ENCODE peak calls at places on chromosomes 6 and 20, in nine cellular contexts. G is fibroblast of lung; P is ovary; L is pancreas; W is H1; D is epithelial cell of esophagus; T is lung; Y is heart right ventricle; Q is CD8-positive, alpha-beta T cell. A is an unnamed sample.

GRCh38 chr6:161548713-161549112 is 274.9 kb upstream of the AGPAT4 start:
- DNase-seq in G (no peak), P (no peak), L (no peak), W (no peak), D (no peak), T (no peak), Y (no peak), Q (no peak), A (no peak)

GRCh38 chr6:705047-705446 is 12.1 kb upstream of the EXOC2 start:
- DNase-seq in G (no peak), P (no peak), L (no peak), W (no peak), D (no peak), T (no peak), Y (no peak), Q (no peak), A (no peak)

GRCh38 chr20:23534801-23535593 is 33.3 kb downstream of the CST9L start:
- DNase-seq in G (no peak), P (no peak), L (peak; percentile 51), W (no peak), D (no peak), T (no peak), Y (no peak), Q (no peak), A (no peak)

GRCh38 chr6:21769973-21770372 is 176.4 kb downstream of the SOX4 start:
- DNase-seq in G (no peak), P (no peak), L (no peak), W (no peak), D (peak; percentile 10), T (no peak), Y (no peak), Q (no peak), A (no peak)

GRCh38 chr20:63538204-63539091 is 1.3 kb upstream of the PTK6 start:
- DNase-seq in G (peak; percentile 49), P (no peak), L (peak; percentile 96), W (no peak), D (peak; percentile 75), T (peak; percentile 81), Y (no peak), Q (no peak), A (no peak)

GRCh38 chr6:165913676-165914570 is 250.9 kb upstream of the PDE10A start:
- DNase-seq in G (peak; percentile 29), P (no peak), L (no peak), W (no peak), D (no peak), T (no peak), Y (no peak), Q (no peak), A (no peak)

GRCh38 chr6:70844301-70844700 is 112.6 kb downstream of the B3GAT2 start:
- DNase-seq in G (no peak), P (no peak), L (no peak), W (no peak), D (no peak), T (no peak), Y (no peak), Q (no peak), A (no peak)

GRCh38 chr6:97312241-97312640 is 29.2 kb upstream of the MMS22L start:
- DNase-seq in G (no peak), P (no peak), L (no peak), W (no peak), D (peak; percentile 62), T (no peak), Y (no peak), Q (no peak), A (no peak)

GRCh38 chr6:36131517-36132220 is 1.4 kb downstream of the MAPK13 start:
- DNase-seq in G (peak; percentile 86), P (peak; percentile 77), L (peak; percentile 89), W (no peak), D (peak; percentile 14), T (peak; percentile 67), Y (no peak), Q (peak; percentile 37), A (no peak)

GRCh38 chr6:161080263-161080970 is 88.8 kb downstream of the MAP3K4 start:
- DNase-seq in G (no peak), P (no peak), L (no peak), W (no peak), D (no peak), T (no peak), Y (no peak), Q (no peak), A (no peak)

DNA sequence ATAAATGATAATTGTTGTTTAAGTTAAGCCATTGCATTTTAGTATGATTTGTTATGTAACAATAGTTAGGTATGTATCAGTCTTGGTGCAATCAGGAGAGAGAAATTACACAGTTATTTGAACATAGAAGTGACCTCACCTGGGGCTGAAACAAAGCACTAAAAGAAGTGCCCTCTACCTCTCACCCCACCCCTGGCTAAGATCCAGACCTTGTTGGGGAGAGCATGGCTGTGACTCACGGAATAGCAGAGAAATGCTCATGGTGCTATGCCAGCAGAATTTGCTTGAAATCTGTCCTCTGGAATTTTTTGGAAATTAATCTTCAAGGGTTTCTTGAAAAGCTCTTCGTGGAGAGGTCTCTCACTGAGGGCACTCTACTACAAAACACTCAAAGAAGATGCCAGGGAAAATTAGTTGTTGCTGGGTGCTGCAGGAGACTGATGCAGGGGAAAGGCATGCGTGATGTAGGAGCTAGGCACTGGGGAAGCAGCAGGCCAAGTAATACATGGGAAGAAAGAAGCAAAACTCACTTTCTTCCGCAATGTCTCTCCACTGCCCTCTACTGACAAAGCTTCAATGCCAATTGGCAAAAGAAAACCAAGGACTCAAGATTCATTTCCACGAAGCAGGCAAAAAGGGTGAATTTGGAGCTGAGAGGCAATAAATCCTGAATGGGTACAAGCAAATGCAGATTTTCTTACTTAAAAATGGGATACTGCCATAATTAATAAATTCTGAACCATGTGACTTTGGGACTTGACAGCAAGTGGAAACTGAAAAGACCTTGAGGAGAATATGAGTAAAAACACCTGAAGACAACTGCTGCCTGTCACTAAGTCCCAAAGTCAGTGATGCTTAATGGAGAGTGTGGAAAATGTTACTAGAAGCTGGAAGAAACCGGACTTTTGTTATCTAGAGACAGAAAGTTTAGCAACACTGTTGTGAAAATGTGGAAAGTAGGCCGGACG is 136.3 kb upstream of the ZNF184 start:
- DNase-seq in G (peak; percentile 75), P (no peak), L (no peak), W (peak; percentile 47), D (peak; percentile 89), T (peak; percentile 49), Y (no peak), Q (no peak), A (no peak)
- TF ChIP-seq CTCF in G (peak; percentile 96), P (no peak), L (no peak), W (peak; percentile 74), D (peak; percentile 96), T (no peak), Y (peak; percentile 24), Q (peak; percentile 48), A (peak; percentile 39)

GRCh38 chr20:48724891-48725588 is 102.8 kb downstream of the PREX1 start:
- DNase-seq in G (no peak), P (no peak), L (no peak), W (no peak), D (no peak), T (no peak), Y (no peak), Q (no peak), A (no peak)

GRCh38 chr20:48728042-48728837 is 99.6 kb downstream of the PREX1 start:
- DNase-seq in G (no peak), P (no peak), L (no peak), W (no peak), D (no peak), T (no peak), Y (no peak), Q (no peak), A (no peak)

GRCh38 chr20:48725589-48725991 is 102.2 kb downstream of the PREX1 start:
- DNase-seq in G (peak; percentile 54), P (no peak), L (no peak), W (no peak), D (no peak), T (no peak), Y (no peak), Q (no peak), A (no peak)

GRCh38 chr20:48729538-48729937 is 98.3 kb downstream of the PREX1 start:
- DNase-seq in G (no peak), P (no peak), L (no peak), W (no peak), D (no peak), T (no peak), Y (no peak), Q (no peak), A (no peak)

DNA sequence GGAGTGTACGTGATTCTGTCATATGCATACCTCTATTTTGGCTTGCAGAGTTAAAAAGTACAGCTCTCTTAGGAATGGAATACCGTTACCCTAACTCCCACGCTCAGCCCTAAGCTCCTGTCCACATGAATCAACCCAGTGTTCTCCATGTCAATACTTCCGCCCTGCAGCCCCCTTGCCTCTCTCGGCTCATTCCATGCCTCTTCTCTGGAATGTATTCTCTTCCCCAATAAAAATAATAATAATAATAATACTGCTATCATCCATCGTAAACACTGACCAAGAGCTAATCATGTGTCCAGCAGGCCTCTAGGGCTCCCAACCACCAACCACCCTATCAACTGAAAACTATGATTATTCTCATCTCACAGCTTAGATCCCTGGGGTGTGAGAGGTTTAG is 100.6 kb downstream of the PREX1 start:
- DNase-seq in G (no peak), P (no peak), L (no peak), W (no peak), D (no peak), T (no peak), Y (no peak), Q (no peak), A (no peak)
- H3K4me3 ChIP-seq in G (no peak overlapping the region), P (no peak overlapping the region), L (no peak overlapping the region), W (no peak overlapping the region), D (no peak overlapping the region), T (no peak overlapping the region), Y (no peak overlapping the region), Q (no peak overlapping the region), A (no peak overlapping the region)

GRCh38 chr6:107318100-107318736 is 141.1 kb downstream of the PDSS2 start:
- DNase-seq in G (peak; percentile 71), P (peak; percentile 55), L (no peak), W (peak; percentile 51), D (peak; percentile 55), T (peak; percentile 45), Y (peak; percentile 20), Q (no peak), A (no peak)
- TF ChIP-seq CTCF in G (peak; percentile 87), P (no peak), L (peak; percentile 34), W (peak; percentile 78), D (peak; percentile 83), T (peak; percentile 25), Y (peak; percentile 67), Q (no peak), A (peak; percentile 78)

GRCh38 chr20:5126512-5127203 is at the start of gene CDS2:
- DNase-seq in G (peak; percentile 98), P (peak; percentile 100), L (peak; percentile 100), W (peak; percentile 100), D (peak; percentile 99), T (peak; percentile 100), Y (peak; percentile 100), Q (peak; percentile 100), A (peak; percentile 82)

GRCh38 chr20:5131502-5131901 is 4.7 kb downstream of the CDS2 start:
- DNase-seq in G (no peak), P (no peak), L (no peak), W (no peak), D (no peak), T (no peak), Y (no peak), Q (no peak), A (no peak)

GRCh38 chr20:5127859-5128409 is 1.1 kb downstream of the CDS2 start:
- DNase-seq in G (no peak), P (no peak), L (no peak), W (no peak), D (no peak), T (no peak), Y (no peak), Q (no peak), A (no peak)

GRCh38 chr20:5127204-5127858 is 523 bp downstream of the CDS2 start:
- DNase-seq in G (peak; percentile 39), P (peak; percentile 63), L (peak; percentile 87), W (peak; percentile 57), D (peak; percentile 55), T (peak; percentile 52), Y (peak; percentile 38), Q (peak; percentile 46), A (no peak)

GRCh38 chr20:5128886-5129285 is 2.1 kb downstream of the CDS2 start:
- DNase-seq in G (no peak), P (no peak), L (no peak), W (no peak), D (no peak), T (no peak), Y (no peak), Q (no peak), A (no peak)
- H3K4me3 ChIP-seq in G (no peak overlapping the region), P (no peak overlapping the region), L (no peak overlapping the region), W (no peak overlapping the region), D (no peak overlapping the region), T (peak overlapping the region; percentile 4), Y (peak overlapping the region; percentile 84), Q (no peak overlapping the region), A (no peak overlapping the region)

A was measured in AG04449.